ENCODE peak calls at places on chromosomes 6 and 20, in four cellular contexts. P, B, S and Y are unnamed samples.

GRCh38 chr6:166870602-166871208 is 85.6 kb downstream of the RNASET2 start:
- DNase-seq in P (no peak), S (no peak), B (no peak), Y (no peak)

GRCh38 chr6:161434921-161435411 is 161.1 kb upstream of the AGPAT4 start:
- DNase-seq in B (no peak), P (no peak), S (no peak), Y (no peak)

GRCh38 chr6:48111575-48111974 is 578 bp upstream of the PTCHD4 start:
- DNase-seq in B (no peak), S (no peak), P (no peak), Y (no peak)

GRCh38 chr6:170554086-170554887 is at the start of gene TBP:
- DNase-seq in B (peak), S (peak), P (peak), Y (peak)

GRCh38 chr6:126748141-126748540 is 370.3 kb upstream of the RSPO3 start:
- DNase-seq in B (no peak), S (no peak), P (no peak), Y (no peak)

GRCh38 chr6:89506716-89507597 is 74.0 kb downstream of the ANKRD6 start:
- DNase-seq in S (no peak), P (no peak), B (peak), Y (no peak)

GRCh38 chr6:13491538-13491937 is 4.1 kb upstream of the GFOD1 start:
- DNase-seq in S (no peak), B (no peak), P (no peak), Y (no peak)

GRCh38 chr6:158707826-158708225 is 58.0 kb downstream of the SYTL3 start:
- DNase-seq in S (no peak), B (no peak), P (no peak), Y (no peak)

GRCh38 chr6:71402101-71402500 is 113.5 kb downstream of the OGFRL1 start:
- DNase-seq in B (no peak), P (no peak), S (no peak), Y (no peak)

GRCh38 chr6:90907931-90908655 is 321.2 kb upstream of the MAP3K7 start:
- DNase-seq in P (no peak), S (no peak), B (no peak), Y (no peak)

GRCh38 chr6:94278146-94278545 is 858.8 kb upstream of the EPHA7 start:
- DNase-seq in B (no peak), S (no peak), P (no peak), Y (no peak)

GRCh38 chr20:25372584-25373336 is 17.9 kb downstream of the ABHD12 start:
- DNase-seq in B (no peak), S (no peak), P (no peak), Y (no peak)

GRCh38 chr6:76706086-76706485 is 633.6 kb upstream of the IMPG1 start:
- DNase-seq in B (no peak), P (no peak), S (no peak), Y (no peak)

GRCh38 chr6:163825033-163825432 is 410.5 kb downstream of the QKI start:
- DNase-seq in S (no peak), B (no peak), P (no peak), Y (no peak)

GRCh38 chr20:53660947-53661381 is 67.3 kb upstream of the ZNF217 start:
- DNase-seq in B (no peak), P (no peak), S (no peak), Y (no peak)

GRCh38 chr6:34792605-34793500 is 970 bp downstream of the BLTP3A start:
- DNase-seq in S (no peak), B (peak), P (peak), Y (no peak)

GRCh38 chr6:9461161-9461560 is 953.7 kb downstream of the TFAP2A start:
- DNase-seq in S (no peak), B (no peak), P (no peak), Y (no peak)

GRCh38 chr6:2982464-2983121 is 11.2 kb upstream of the SERPINB6 start:
- DNase-seq in B (no peak), S (no peak), P (no peak), Y (no peak)

GRCh38 chr20:53138454-53139291 is 166.5 kb downstream of the TSHZ2 start:
- DNase-seq in S (no peak), B (no peak), P (no peak), Y (peak)

GRCh38 chr20:54573838-54574237 is 98.4 kb downstream of the DOK5 start:
- DNase-seq in S (no peak), B (no peak), P (no peak), Y (no peak)

GRCh38 chr20:32282461-32282860 is 5.0 kb downstream of the KIF3B start:
- DNase-seq in B (no peak), P (no peak), S (no peak), Y (no peak)

GRCh38 chr6:22147983-22148797 is 148.6 kb downstream of the PRL start:
- DNase-seq in P (no peak), S (no peak), B (peak), Y (no peak)

GRCh38 chr6:36616888-36617521 is 22.8 kb downstream of the SRSF3 start:
- DNase-seq in B (no peak), P (peak), S (no peak), Y (no peak)

GRCh38 chr6:38935051-38935450 is 113.5 kb upstream of the GLP1R start:
- DNase-seq in B (no peak), P (no peak), S (no peak), Y (no peak)

GRCh38 chr20:32885201-32885600 is 26.5 kb downstream of the EFCAB8 start:
- DNase-seq in S (no peak), B (no peak), P (no peak), Y (no peak)

GRCh38 chr20:56624786-56625681 is 4.1 kb upstream of the TFAP2C start:
- DNase-seq in B (no peak), S (no peak), P (peak), Y (no peak)

GRCh38 chr6:92479821-92480220 is 939.5 kb downstream of the EPHA7 start:
- DNase-seq in P (no peak), S (no peak), B (no peak), Y (no peak)

GRCh38 chr6:26199773-26200728 is 112.8 kb downstream of the HFE start:
- DNase-seq in P (no peak), S (no peak), B (no peak), Y (no peak)

GRCh38 chr6:28726569-28727309 is 197.0 kb downstream of the TRIM27 start:
- DNase-seq in P (no peak), B (no peak), S (no peak), Y (no peak)

GRCh38 chr20:64111841-64112641 is 4.7 kb upstream of the NPBWR2 start:
- DNase-seq in P (no peak), S (no peak), B (no peak), Y (no peak)

DNA sequence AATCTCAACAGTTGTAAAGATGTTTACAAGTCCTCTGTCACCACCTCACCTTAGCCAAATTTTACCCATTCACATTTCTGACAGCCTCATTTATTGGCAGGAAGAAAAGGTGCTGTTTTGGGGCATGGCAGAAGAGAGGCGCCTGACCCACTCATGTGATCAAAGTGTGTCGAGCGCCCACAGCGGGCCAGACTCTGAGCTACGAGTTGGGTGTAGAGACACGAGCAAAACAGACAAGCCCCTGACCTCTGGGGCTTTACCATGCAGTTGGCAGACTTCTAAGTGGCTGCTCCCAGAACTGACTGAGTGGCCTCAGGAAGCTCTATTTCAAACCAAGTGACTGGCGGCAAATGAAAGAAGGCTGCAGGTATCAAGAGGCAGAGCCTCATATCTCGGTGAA is 167.0 kb downstream of the SOBP start:
- DNase-seq in B (no peak), S (no peak), P (no peak), Y (no peak)
- TF ChIP-seq ESRRA in B (no peak), S (no peak), P (no peak), Y (no peak)

GRCh38 chr6:10837009-10837691 is 1.2 kb downstream of the MAK start:
- DNase-seq in P (peak), S (peak), B (no peak), Y (no peak)
- TF ChIP-seq CBFB in P (no peak), S (no peak), B (no peak), Y (no peak)

DNA sequence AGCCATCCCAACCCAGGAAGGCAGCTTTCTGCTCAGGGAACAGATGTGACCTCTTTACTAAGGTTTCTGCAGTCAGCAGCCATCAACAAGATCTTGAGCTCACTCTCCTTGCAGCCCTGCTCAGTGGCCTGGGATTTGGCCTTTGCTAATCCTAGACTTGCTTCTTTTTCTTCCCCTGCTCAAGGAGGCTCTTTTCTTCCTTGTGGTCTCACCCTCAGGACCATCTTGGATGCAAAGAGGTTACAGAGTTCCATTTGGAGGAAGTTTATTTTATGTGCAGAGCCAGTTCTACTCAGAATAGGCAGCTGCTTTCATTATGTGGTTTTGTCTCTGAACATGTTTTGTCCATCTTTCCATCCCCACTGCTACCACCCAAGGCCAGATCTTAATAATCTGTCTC is 49.3 kb downstream of the RALY start:
- DNase-seq in P (no peak), S (no peak), B (no peak), Y (no peak)
- TF ChIP-seq ESRRA in P (no peak), S (no peak), B (no peak), Y (no peak)

DNA sequence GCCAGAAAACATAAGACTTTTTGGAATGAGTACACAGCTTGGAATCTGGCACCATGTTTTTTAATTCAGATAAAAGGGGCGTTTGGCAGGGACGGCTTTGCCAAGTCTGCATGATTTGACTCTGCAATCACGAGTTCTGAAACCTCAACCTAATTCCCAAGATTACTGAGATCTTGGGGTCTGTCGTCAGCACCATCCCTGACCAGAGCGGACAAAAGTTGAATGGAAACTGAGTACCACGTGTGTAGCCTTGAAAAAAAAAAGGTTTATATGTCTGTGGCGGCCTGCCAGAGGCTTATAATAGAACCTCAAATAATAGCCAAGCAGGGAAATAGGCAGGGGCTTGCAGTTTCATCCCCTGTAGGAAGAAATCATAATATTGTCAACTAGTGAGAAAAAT is 119.0 kb upstream of the ARID1B start:
- DNase-seq in P (no peak), S (no peak), B (no peak), Y (no peak)
- TF ChIP-seq CBFB in P (no peak), S (no peak), B (no peak), Y (no peak)

GRCh38 chr20:34709044-34709835 is 5.1 kb downstream of the TP53INP2 start:
- DNase-seq in P (peak), B (no peak), S (peak), Y (peak)
- TF ChIP-seq ESRRA in P (no peak), B (no peak), S (peak), Y (no peak)